ENCODE peak calls at places on chromosomes 5 and 9, in four cellular contexts. X is breast epithelium, T is pancreas, O is tibial artery. G is an unnamed sample. For H3K9me3, the result is how much of the 10 kb centered on the place peaks cover.

GRCh38 chr5:120512068-120512467 is 48.0 kb downstream of the PRR16 start:
- DNase-seq in X (no peak), T (no peak), O (no peak), G (no peak)

GRCh38 chr5:113807384-113808053 is 294.0 kb downstream of the YTHDC2 start:
- DNase-seq in X (no peak), T (no peak), O (peak), G (peak)

GRCh38 chr5:79189439-79190234 is 46.3 kb upstream of the JMY start:
- DNase-seq in X (no peak), T (no peak), O (no peak), G (no peak)

GRCh38 chr9:132995906-132996305 is 17.4 kb downstream of the GFI1B start:
- DNase-seq in X (no peak), T (no peak), O (no peak), G (no peak)

GRCh38 chr5:175658299-175659145 is 651 bp downstream of the HRH2 start:
- DNase-seq in X (no peak), T (no peak), O (peak), G (peak)

GRCh38 chr9:93612052-93612795 is 35.8 kb downstream of the PHF2 start:
- DNase-seq in X (no peak), T (no peak), O (no peak), G (no peak)

GRCh38 chr5:148477429-148477828 is 93.7 kb downstream of the FBXO38 start:
- DNase-seq in X (no peak), T (no peak), O (no peak), G (no peak)

GRCh38 chr9:137606005-137606601 is 617 bp downstream of the ARRDC1 start:
- DNase-seq in X (no peak), T (peak), O (no peak), G (peak)

GRCh38 chr9:128249914-128250838 is 25.6 kb downstream of the GOLGA2 start:
- DNase-seq in X (peak), T (peak), O (peak), G (peak)

GRCh38 chr9:136954270-136955083 is 2.4 kb downstream of the LCN12 start:
- DNase-seq in X (no peak), T (no peak), O (no peak), G (no peak)

GRCh38 chr9:99296375-99296951 is 74.4 kb downstream of the SEC61B start:
- DNase-seq in X (no peak), T (peak), O (no peak), G (peak)

GRCh38 chr9:129164246-129164930 is 13.7 kb downstream of the IER5L start:
- DNase-seq in X (no peak), T (no peak), O (peak), G (peak)

GRCh38 chr5:141773779-141774531 is 91.9 kb upstream of the ARAP3 start:
- DNase-seq in X (no peak), T (no peak), O (no peak), G (no peak)

GRCh38 chr5:61817472-61818326 is 485.6 kb downstream of the ZSWIM6 start:
- DNase-seq in X (no peak), T (peak), O (no peak), G (no peak)

DNA sequence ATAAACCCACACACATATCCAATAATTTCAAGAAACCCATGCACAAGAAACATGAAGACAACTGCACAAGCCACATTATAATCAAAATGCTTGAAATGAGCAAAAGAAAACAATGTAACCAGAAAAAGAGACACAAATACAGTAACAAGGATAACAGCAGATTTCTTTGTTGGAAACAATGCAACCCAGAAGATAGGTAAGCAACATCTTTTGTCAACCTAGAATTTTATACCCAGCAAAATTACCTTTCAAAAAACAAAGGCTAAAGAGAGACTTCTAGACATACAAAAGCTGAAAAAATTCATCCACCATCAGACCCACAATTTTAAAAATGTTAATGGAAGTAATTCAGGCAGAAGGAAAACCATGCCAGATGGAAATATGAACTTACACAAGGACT is 5.0 kb upstream of the COL23A1 start:
- DNase-seq in X (no peak), T (no peak), O (no peak), G (no peak)
- H3K9me3 ChIP-seq in X (under half), T (under half), O (under half), G (under half)

GRCh38 chr9:114023961-114024360 is 54.1 kb downstream of the AMBP start:
- DNase-seq in X (no peak), T (no peak), O (no peak), G (no peak)

GRCh38 chr9:114026335-114026734 is 51.8 kb downstream of the AMBP start:
- DNase-seq in X (peak), T (no peak), O (peak), G (no peak)

GRCh38 chr9:114027159-114027895 is 50.8 kb downstream of the AMBP start:
- DNase-seq in X (peak), T (no peak), O (peak), G (no peak)

GRCh38 chr9:114025196-114025753 is 52.8 kb downstream of the AMBP start:
- DNase-seq in X (peak), T (no peak), O (no peak), G (no peak)

DNA sequence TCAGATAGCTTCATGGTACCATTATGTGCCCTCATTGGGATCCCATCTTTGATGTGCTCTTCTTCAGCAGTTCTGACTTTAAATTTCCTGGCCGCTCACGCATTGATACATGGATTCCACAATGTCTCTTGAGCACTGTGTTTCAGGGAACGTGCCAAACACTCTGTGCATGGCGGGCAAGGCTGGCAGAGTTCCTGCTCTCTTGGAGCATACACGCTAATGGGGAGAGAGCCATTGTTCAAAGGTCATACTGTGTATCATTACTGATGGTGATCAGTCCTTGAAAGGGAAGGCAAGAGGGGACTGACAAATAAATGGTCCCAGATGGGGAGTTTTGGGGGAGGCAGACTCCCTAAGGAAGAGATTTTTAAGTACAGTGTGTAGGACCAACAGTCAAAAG is 52.3 kb downstream of the AMBP start:
- DNase-seq in X (no peak), T (no peak), O (peak), G (no peak)
- H3K4me3 ChIP-seq in X (no peak), T (no peak), O (no peak), G (no peak)

GRCh38 chr5:60489856-60490255 is 210.1 kb downstream of the DEPDC1B start:
- DNase-seq in X (no peak), T (no peak), O (no peak), G (no peak)

GRCh38 chr5:60489377-60489776 is 210.6 kb downstream of the DEPDC1B start:
- DNase-seq in X (no peak), T (no peak), O (no peak), G (no peak)

GRCh38 chr5:60487885-60488425 is 212.0 kb downstream of the DEPDC1B start:
- DNase-seq in X (no peak), T (no peak), O (no peak), G (no peak)

GRCh38 chr5:60487466-60487865 is 212.5 kb downstream of the DEPDC1B start:
- DNase-seq in X (no peak), T (no peak), O (no peak), G (no peak)

DNA sequence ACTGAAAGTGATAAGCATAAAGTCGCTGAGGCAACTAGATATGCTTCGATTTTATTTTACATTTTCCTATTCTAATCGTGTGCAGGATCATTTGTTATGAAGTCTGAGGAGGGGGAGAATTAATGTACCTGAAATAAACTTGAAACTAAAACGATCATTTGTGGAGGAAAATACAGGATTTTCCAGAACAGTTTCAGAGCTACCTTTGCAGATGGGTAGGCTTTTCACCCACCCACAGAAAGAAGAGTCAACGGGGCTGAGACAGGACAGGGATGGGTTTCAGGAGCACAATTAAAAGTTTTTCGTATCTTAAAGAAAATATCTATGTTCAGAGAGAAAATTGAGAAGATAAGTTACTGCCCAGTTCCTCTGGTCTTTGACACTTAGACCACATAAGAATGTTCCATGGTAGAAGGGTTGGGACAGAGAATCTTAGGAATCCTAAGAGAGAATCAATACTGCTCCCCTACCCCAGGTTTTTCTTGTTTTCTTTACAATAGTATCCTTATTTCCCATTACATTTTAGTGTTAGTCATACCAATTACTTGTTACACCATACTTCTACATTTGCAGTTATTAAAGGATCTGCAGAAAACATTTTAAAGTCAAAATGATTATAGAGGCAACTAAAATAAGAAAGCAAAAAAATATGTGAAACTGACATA is 211.4 kb downstream of the DEPDC1B start:
- DNase-seq in X (no peak), T (no peak), O (no peak), G (no peak)
- H3K27ac ChIP-seq in X (peak), T (no peak), O (peak), G (peak)

GRCh38 chr9:65430221-65430620 is 145.2 kb upstream of the FOXD4L5 start:
- DNase-seq in X (no peak), T (no peak), O (no peak), G (no peak)
- H3K9me3 ChIP-seq in X (under half), T (under half), O (under half), G (under half)